ENCODE peak calls at places on chromosomes 7 and 10, in six cellular contexts. U is renal cortical epithelial cell, B is brain microvascular endothelial cell, M is fibroblast of the conjunctiva, X is H4, J is SK-MEL-5. G is an unnamed sample.

GRCh38 chr7:40324889-40325288 is 190.1 kb downstream of the SUGCT start:
- DNase-seq in U (no peak), B (no peak), M (no peak), X (no peak), J (no peak), G (no peak)

GRCh38 chr7:70870349-70870748 is 261.6 kb upstream of the GALNT17 start:
- DNase-seq in U (no peak), B (no peak), M (no peak), X (no peak), J (no peak), G (no peak)

GRCh38 chr7:91570600-91570999 is 306.4 kb downstream of the FZD1 start:
- DNase-seq in U (no peak), B (no peak), M (no peak), X (no peak), J (no peak), G (no peak)

GRCh38 chr7:111138196-111138569 is 47.3 kb downstream of the LRRN3 start:
- DNase-seq in U (peak), B (peak), M (no peak), X (peak), J (peak), G (no peak)

GRCh38 chr10:44581996-44582395 is 197.1 kb upstream of the CXCL12 start:
- DNase-seq in U (no peak), B (no peak), M (no peak), X (no peak), J (no peak), G (no peak)

GRCh38 chr10:46233101-46233500 is 53.7 kb upstream of the ANTXRL start:
- DNase-seq in U (no peak), B (no peak), M (no peak), X (no peak), J (no peak), G (no peak)

GRCh38 chr10:124339951-124340760 is 78.6 kb downstream of the OAT start:
- DNase-seq in U (peak), B (peak), M (peak), X (peak), J (no peak), G (no peak)

GRCh38 chr7:31775511-31775910 is 88.5 kb downstream of the PPP1R17 start:
- DNase-seq in U (no peak), B (no peak), M (no peak), X (no peak), J (no peak), G (no peak)

GRCh38 chr7:96085953-96086352 is 235.9 kb downstream of the SLC25A13 start:
- DNase-seq in U (no peak), B (no peak), M (no peak), X (no peak), J (no peak), G (no peak)

GRCh38 chr10:116691544-116692126 is 50.7 kb downstream of the HSPA12A start:
- DNase-seq in U (no peak), B (no peak), M (no peak), X (no peak), J (no peak), G (no peak)

GRCh38 chr7:6026917-6027316 is 4.3 kb upstream of the ANKRD61 start:
- DNase-seq in U (no peak), B (no peak), M (no peak), X (no peak), J (no peak), G (no peak)

GRCh38 chr7:1447551-1448244 is 11.6 kb downstream of the MICALL2 start:
- DNase-seq in U (no peak), B (no peak), M (no peak), X (no peak), J (no peak), G (no peak)

GRCh38 chr10:28296023-28296422 is 6.8 kb downstream of the MPP7 start:
- DNase-seq in U (no peak), B (no peak), M (no peak), X (no peak), J (no peak), G (no peak)

GRCh38 chr10:23702977-23703414 is 264.1 kb downstream of the OTUD1 start:
- DNase-seq in U (peak), B (peak), M (peak), X (peak), J (peak), G (peak)

GRCh38 chr7:18939771-18940576 is 177.5 kb downstream of the TWIST1 start:
- DNase-seq in U (no peak), B (no peak), M (peak), X (no peak), J (no peak), G (no peak)

GRCh38 chr10:60479305-60480020 is 89.8 kb upstream of the ANK3 start:
- DNase-seq in U (peak), B (no peak), M (no peak), X (peak), J (no peak), G (no peak)

GRCh38 chr7:150450491-150450992 is at the start of gene GIMAP8:
- DNase-seq in U (no peak), B (no peak), M (no peak), X (no peak), J (no peak), G (no peak)

GRCh38 chr7:32762894-32763293 is 128.7 kb downstream of the KBTBD2 start:
- DNase-seq in U (no peak), B (no peak), M (no peak), X (no peak), J (no peak), G (no peak)

GRCh38 chr10:98391578-98391991 is 23.4 kb downstream of the PYROXD2 start:
- DNase-seq in U (no peak), B (no peak), M (no peak), X (no peak), J (no peak), G (peak)

GRCh38 chr10:3091346-3091787 is 24.0 kb downstream of the PFKP start:
- DNase-seq in U (peak), B (peak), M (peak), X (peak), J (no peak), G (no peak)

GRCh38 chr7:73612598-73613269 is 11.6 kb downstream of the MLXIPL start:
- DNase-seq in U (peak), B (peak), M (no peak), X (peak), J (peak), G (no peak)

GRCh38 chr7:101169838-101170531 is 4.6 kb upstream of the VGF start:
- DNase-seq in U (no peak), B (peak), M (no peak), X (peak), J (peak), G (peak)

GRCh38 chr10:17115683-17116082 is 13.9 kb downstream of the CUBN start:
- DNase-seq in U (peak), B (peak), M (no peak), X (peak), J (no peak), G (no peak)

GRCh38 chr7:13988765-13989137 is 715 bp downstream of the ETV1 start:
- DNase-seq in U (peak), B (peak), M (no peak), X (peak), J (peak), G (peak)

GRCh38 chr7:157433628-157434027 is 96.8 kb downstream of the DNAJB6 start:
- DNase-seq in U (no peak), B (no peak), M (no peak), X (no peak), J (no peak), G (no peak)

GRCh38 chr10:35554036-35554435 is 51.1 kb upstream of the GJD4 start:
- DNase-seq in U (no peak), B (no peak), M (no peak), X (no peak), J (no peak), G (no peak)

GRCh38 chr10:51129946-51130554 is 55.8 kb downstream of the PRKG1 start:
- DNase-seq in U (peak), B (no peak), M (no peak), X (no peak), J (no peak), G (no peak)

GRCh38 chr10:132297521-132297920 is 10.2 kb downstream of the STK32C start:
- DNase-seq in U (no peak), B (no peak), M (no peak), X (no peak), J (no peak), G (no peak)

G was measured in caudate nucleus.